ENCODE peak calls at places on chromosome 9, in ten cellular contexts. P is AG10803, R is WTC11, S is MCF 10A, H is natural killer cell, C is dorsolateral prefrontal cortex, K is omental fat pad, T is endothelial cell, G is fibroblast of pulmonary artery, O is coronary artery. X is an unnamed sample.

GRCh38 chr9:21413089-21414023 is 4.4 kb downstream of the IFNA8 start:
- DNase-seq in C (no peak), R (no peak), O (no peak), K (no peak), S (peak), G (no peak), T (peak), H (no peak), P (no peak), X (peak)

GRCh38 chr9:120845255-120845654 is 2.5 kb upstream of the PSMD5 start:
- DNase-seq in S (no peak), R (no peak), C (no peak), P (no peak), H (no peak), O (no peak), G (no peak), K (no peak), T (no peak), X (peak)

GRCh38 chr9:128992995-128993394 is 35.1 kb downstream of the SH3GLB2 start:
- DNase-seq in H (no peak), O (no peak), T (no peak), P (peak), K (no peak), G (peak), S (no peak), C (peak), R (peak), X (no peak)

GRCh38 chr9:4365055-4365454 is 65.2 kb upstream of the GLIS3 start:
- DNase-seq in O (no peak), T (no peak), P (no peak), K (no peak), H (no peak), S (no peak), G (no peak), C (no peak), R (no peak), X (peak)

GRCh38 chr9:112135706-112136105 is 39.4 kb downstream of the SUSD1 start:
- DNase-seq in R (no peak), H (no peak), T (no peak), C (no peak), G (peak), P (peak), S (peak), K (no peak), O (no peak), X (no peak)

GRCh38 chr9:89888677-89889076 is 283.9 kb downstream of the GADD45G start:
- DNase-seq in C (no peak), O (no peak), P (no peak), R (no peak), H (no peak), S (no peak), T (no peak), G (no peak), K (no peak), X (no peak)

GRCh38 chr9:10026585-10026984 is 586.2 kb downstream of the PTPRD start:
- DNase-seq in S (no peak), G (no peak), K (no peak), H (no peak), P (no peak), T (no peak), C (no peak), R (no peak), O (no peak), X (no peak)

GRCh38 chr9:125411171-125411756 is 149.6 kb downstream of the GAPVD1 start:
- DNase-seq in O (no peak), H (no peak), R (no peak), C (no peak), K (no peak), P (no peak), S (no peak), T (no peak), G (no peak), X (no peak)

GRCh38 chr9:112631313-112631712 is 86.6 kb downstream of the INIP start:
- DNase-seq in P (no peak), T (no peak), S (no peak), R (no peak), K (no peak), O (no peak), H (no peak), C (no peak), G (peak), X (no peak)

GRCh38 chr9:110089681-110090370 is 118.1 kb downstream of the C9orf152 start:
- DNase-seq in K (no peak), T (no peak), S (no peak), R (no peak), O (no peak), H (no peak), C (no peak), G (no peak), P (no peak), X (no peak)

GRCh38 chr9:35660966-35661413 is 2.9 kb downstream of the CCDC107 start:
- DNase-seq in H (no peak), C (no peak), R (no peak), K (no peak), S (peak), T (no peak), O (no peak), P (peak), G (peak), X (no peak)

GRCh38 chr9:28624771-28625170 is 1051.5 kb upstream of the C9orf72 start:
- DNase-seq in G (no peak), C (no peak), P (no peak), K (no peak), T (no peak), R (no peak), S (no peak), O (no peak), H (no peak), X (no peak)

GRCh38 chr9:72960446-72960845 is 7.6 kb upstream of the ALDH1A1 start:
- DNase-seq in R (no peak), H (no peak), C (no peak), T (no peak), K (no peak), G (peak), P (peak), S (peak), O (no peak), X (no peak)

GRCh38 chr9:81804306-81804705 is 115.0 kb upstream of the TLE1 start:
- DNase-seq in H (no peak), G (no peak), S (no peak), R (no peak), P (peak), O (no peak), T (no peak), K (no peak), C (no peak), X (no peak)

GRCh38 chr9:89755835-89756234 is 151.0 kb downstream of the GADD45G start:
- DNase-seq in H (no peak), S (peak), C (no peak), P (no peak), T (no peak), G (peak), R (no peak), K (no peak), O (no peak), X (no peak)

GRCh38 chr9:90838098-90838497 is 36.5 kb downstream of the SYK start:
- DNase-seq in C (no peak), K (no peak), P (no peak), H (no peak), O (peak), G (no peak), S (peak), R (no peak), T (no peak), X (no peak)

GRCh38 chr9:614421-614820 is 227.1 kb upstream of the DMRT1 start:
- DNase-seq in K (no peak), S (no peak), G (peak), O (no peak), C (no peak), P (peak), T (no peak), R (no peak), H (no peak), X (no peak)

GRCh38 chr9:79687131-79687447 is 115.3 kb downstream of the TLE4 start:
- DNase-seq in K (no peak), H (peak), O (no peak), R (no peak), S (no peak), G (no peak), P (no peak), C (no peak), T (no peak), X (peak)

GRCh38 chr9:6611891-6612290 is 33.6 kb downstream of the GLDC start:
- DNase-seq in C (no peak), P (no peak), K (no peak), S (no peak), G (no peak), O (no peak), R (no peak), T (no peak), H (no peak), X (no peak)

GRCh38 chr9:131601683-131602181 is 56.4 kb downstream of the PRRT1B start:
- DNase-seq in H (no peak), P (no peak), S (no peak), R (no peak), T (no peak), C (no peak), K (no peak), G (no peak), O (no peak), X (no peak)

GRCh38 chr9:75871624-75872023 is 18.8 kb upstream of the PCSK5 start:
- DNase-seq in K (no peak), G (no peak), S (no peak), C (no peak), H (no peak), T (no peak), P (no peak), R (no peak), O (no peak), X (no peak)

GRCh38 chr9:112020680-112021596 is 124.3 kb downstream of the UGCG start:
- DNase-seq in S (peak), R (no peak), O (no peak), K (no peak), C (no peak), P (peak), H (no peak), G (peak), T (no peak), X (no peak)

GRCh38 chr9:109072810-109073435 is 46.8 kb downstream of the TMEM245 start:
- DNase-seq in H (no peak), T (no peak), S (no peak), P (no peak), K (no peak), C (no peak), O (no peak), R (no peak), G (no peak), X (no peak)

GRCh38 chr9:131236761-131237160 is 39.5 kb downstream of the FAM78A start:
- DNase-seq in O (no peak), C (no peak), K (no peak), P (no peak), H (no peak), T (no peak), R (no peak), G (no peak), S (no peak), X (no peak)

GRCh38 chr9:136784249-136784996 is 6.7 kb upstream of the TMEM141 start:
- DNase-seq in G (no peak), O (no peak), P (peak), T (no peak), H (no peak), C (no peak), K (no peak), R (no peak), S (peak), X (peak)
- TF ChIP-seq CTCF in G (peak), O (no peak), P (peak), T (peak), H (peak), C (peak), K (no peak), R (no peak), S (peak), X (peak)

GRCh38 chr9:36911037-36911436 is 123.0 kb downstream of the PAX5 start:
- DNase-seq in S (no peak), G (no peak), H (no peak), O (no peak), R (no peak), T (no peak), K (no peak), P (no peak), C (no peak), X (no peak)
- TF ChIP-seq CTCF in S (no peak), G (no peak), H (no peak), O (no peak), R (no peak), T (no peak), K (no peak), P (no peak), C (no peak), X (no peak)

GRCh38 chr9:134860510-134860909 is 20.1 kb upstream of the FCN2 start:
- DNase-seq in O (peak), R (no peak), K (no peak), H (no peak), S (no peak), P (no peak), T (no peak), C (no peak), G (no peak), X (no peak)
- TF ChIP-seq CTCF in O (no peak), R (no peak), K (no peak), H (no peak), S (no peak), P (no peak), T (no peak), C (no peak), G (no peak), X (no peak)

DNA sequence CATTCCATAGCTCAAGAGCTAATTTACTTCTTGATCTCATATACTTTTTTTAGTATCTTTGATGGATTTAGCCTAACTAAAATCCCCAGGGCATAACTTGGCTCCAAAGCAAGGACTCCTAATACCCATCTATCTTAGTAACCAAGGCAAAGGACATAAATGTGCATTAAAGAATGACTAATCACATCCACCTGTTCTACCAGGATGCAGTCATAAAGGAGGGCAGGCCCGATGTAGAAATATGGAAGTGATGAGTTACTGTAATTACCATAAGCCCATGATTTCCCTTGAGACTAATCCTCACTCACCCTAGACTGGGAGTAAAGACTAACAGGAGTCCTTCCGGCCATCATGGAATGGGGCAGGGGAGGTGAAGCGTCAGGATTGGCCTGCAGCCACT is 56.9 kb downstream of the KIF24 start:
- DNase-seq in H (no peak), K (no peak), R (no peak), P (peak), T (no peak), O (no peak), G (no peak), C (no peak), S (no peak), X (no peak)
- TF ChIP-seq CTCF in H (no peak), K (no peak), R (no peak), P (no peak), T (no peak), O (no peak), G (no peak), C (no peak), S (no peak), X (no peak)

GRCh38 chr9:106143781-106144180 is 449.4 kb downstream of the TMEM38B start:
- DNase-seq in P (no peak), K (no peak), H (no peak), R (no peak), T (no peak), S (no peak), G (no peak), C (no peak), O (no peak), X (no peak)
- TF ChIP-seq CTCF in P (no peak), K (no peak), H (no peak), R (no peak), T (peak), S (no peak), G (no peak), C (no peak), O (no peak), X (no peak)

GRCh38 chr9:8366161-8366926 is 566.8 kb upstream of the DMAC1 start:
- DNase-seq in R (no peak), C (no peak), S (peak), H (no peak), G (peak), P (no peak), O (no peak), T (no peak), K (no peak), X (no peak)
- TF ChIP-seq CTCF in R (no peak), C (no peak), S (no peak), H (no peak), G (no peak), P (no peak), O (no peak), T (no peak), K (no peak), X (no peak)

GRCh38 chr9:107043886-107044285 is 180.9 kb downstream of the ZNF462 start:
- DNase-seq in K (no peak), S (no peak), G (no peak), H (no peak), R (no peak), C (no peak), T (no peak), P (peak), O (no peak), X (no peak)

GRCh38 chr9:107049825-107050184 is 186.8 kb downstream of the ZNF462 start:
- DNase-seq in G (no peak), K (no peak), C (no peak), S (no peak), H (no peak), O (no peak), P (no peak), R (peak), T (no peak), X (no peak)

GRCh38 chr9:107046692-107047091 is 183.7 kb downstream of the ZNF462 start:
- DNase-seq in H (no peak), G (no peak), S (no peak), C (no peak), P (no peak), R (no peak), O (no peak), K (no peak), T (no peak), X (no peak)

GRCh38 chr9:107049046-107049824 is 186.3 kb downstream of the ZNF462 start:
- DNase-seq in R (no peak), O (no peak), P (peak), H (no peak), T (no peak), G (peak), S (no peak), C (no peak), K (no peak), X (no peak)

GRCh38 chr9:107044872-107045271 is 181.9 kb downstream of the ZNF462 start:
- DNase-seq in C (no peak), S (no peak), K (no peak), O (no peak), G (no peak), R (peak), T (no peak), P (no peak), H (no peak), X (peak)
- TF ChIP-seq CTCF in C (no peak), S (peak), K (no peak), O (no peak), G (no peak), R (no peak), T (peak), P (no peak), H (no peak), X (no peak)

DNA sequence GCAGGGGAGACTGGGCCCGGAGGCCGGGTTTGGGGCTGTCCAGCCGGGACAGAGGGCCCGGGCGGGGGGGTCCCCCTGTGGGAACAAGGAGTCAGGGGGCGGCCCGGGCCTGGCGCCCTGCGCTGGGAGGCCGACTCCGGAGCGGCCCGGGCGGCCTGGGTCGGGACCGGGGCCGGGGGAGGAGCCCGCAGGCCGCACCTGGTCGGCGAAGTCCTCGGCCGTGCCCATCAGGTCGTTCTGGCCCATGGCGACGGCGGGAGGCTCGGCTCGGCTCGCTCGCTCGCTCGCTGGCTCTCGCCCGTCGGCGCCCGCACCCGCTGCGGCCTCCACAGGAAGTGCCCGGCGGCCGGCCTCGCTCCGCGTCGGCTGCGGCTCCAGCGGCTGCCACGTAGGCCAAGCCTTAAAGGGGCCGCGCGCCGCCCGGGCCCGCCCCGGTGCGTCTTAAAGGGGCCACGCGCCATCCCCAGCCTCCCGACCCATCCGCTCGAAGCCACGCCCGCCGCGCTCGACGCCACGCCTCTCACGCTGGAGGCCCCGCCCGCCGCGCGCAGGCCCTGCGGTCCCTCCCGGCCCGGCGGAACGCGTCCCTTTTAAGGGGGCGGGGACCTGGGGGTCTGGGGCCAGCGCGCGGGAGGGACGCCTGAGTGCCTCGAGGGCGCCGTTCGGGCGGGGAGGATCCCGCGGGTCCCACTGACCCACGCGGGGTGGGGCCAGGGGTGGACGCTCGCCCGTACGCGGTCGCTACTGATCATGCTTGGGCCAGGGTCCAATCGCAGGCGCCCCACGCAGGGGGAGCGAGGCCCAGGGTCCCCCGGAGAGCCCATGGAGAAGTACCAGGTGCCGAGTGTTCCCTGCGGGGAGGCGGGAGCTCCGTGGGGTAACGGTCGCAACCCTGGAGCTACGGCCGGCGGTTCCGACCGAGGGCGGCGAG is at the start of the genes STKLD1 and SURF4:
- DNase-seq in O (peak), R (peak), P (peak), G (peak), K (peak), S (peak), H (peak), C (peak), T (peak), X (peak)
- TF ChIP-seq CTCF in O (no peak), R (no peak), P (no peak), G (no peak), K (no peak), S (no peak), H (no peak), C (no peak), T (no peak), X (no peak)

X was measured in activated CD8-positive, alpha-beta T cell treated with anti-CD3 and anti-CD28 coated beads for 36 hours.